ENCODE peak calls at places on chromosomes 5 and 9, in five cellular contexts. B, G, Y, I and Z are unnamed samples.

GRCh38 chr5:611731-612486 is at the start of gene CEP72:
- DNase-seq in B (peak; percentile 96), G (peak; percentile 99), Y (peak; percentile 82), I (peak; percentile 95), Z (peak; percentile 88)

GRCh38 chr9:136222166-136222895 is 17.4 kb upstream of the LHX3 start:
- DNase-seq in B (no peak), G (peak; percentile 59), Y (no peak), I (no peak), Z (no peak)

GRCh38 chr9:27395484-27395921 is 98.6 kb upstream of the EQTN start:
- DNase-seq in B (no peak), G (no peak), Y (no peak), I (no peak), Z (no peak)

GRCh38 chr9:126902160-126902559 is 12.4 kb upstream of the RALGPS1 start:
- DNase-seq in B (no peak), G (no peak), Y (no peak), I (no peak), Z (no peak)

GRCh38 chr5:139390639-139391569 is 1.2 kb upstream of the MZB1 start:
- DNase-seq in B (no peak), G (no peak), Y (no peak), I (no peak), Z (no peak)

GRCh38 chr5:132003170-132003744 is 8.2 kb downstream of the ACSL6 start:
- DNase-seq in B (peak; percentile 32), G (no peak), Y (no peak), I (no peak), Z (no peak)

GRCh38 chr5:92179651-92180050 is 796.5 kb upstream of the ARRDC3 start:
- DNase-seq in B (no peak), G (no peak), Y (no peak), I (no peak), Z (no peak)

GRCh38 chr5:113212244-113212920 is 222.4 kb downstream of the TSSK1B start:
- DNase-seq in B (no peak), G (no peak), Y (no peak), I (no peak), Z (no peak)

GRCh38 chr9:129880654-129881546 is 45.6 kb downstream of the USP20 start:
- DNase-seq in B (no peak), G (no peak), Y (no peak), I (no peak), Z (no peak)

GRCh38 chr9:14326264-14326826 is 12.4 kb upstream of the NFIB start:
- DNase-seq in B (no peak), G (no peak), Y (no peak), I (no peak), Z (no peak)

GRCh38 chr5:179287631-179288030 is 57.6 kb downstream of the ADAMTS2 start:
- DNase-seq in B (no peak), G (peak; percentile 69), Y (no peak), I (no peak), Z (no peak)

GRCh38 chr5:154038241-154038603 is 488 bp downstream of the FAM114A2 start:
- DNase-seq in B (peak; percentile 25), G (no peak), Y (no peak), I (no peak), Z (no peak)

GRCh38 chr5:45512521-45512920 is 183.7 kb downstream of the HCN1 start:
- DNase-seq in B (no peak), G (no peak), Y (no peak), I (no peak), Z (no peak)

GRCh38 chr9:122371851-122372250 is 1.0 kb downstream of the PTGS1 start:
- DNase-seq in B (no peak), G (no peak), Y (no peak), I (no peak), Z (no peak)

GRCh38 chr5:9903806-9904205 is 273.7 kb upstream of the TAS2R1 start:
- DNase-seq in B (no peak), G (no peak), Y (no peak), I (no peak), Z (no peak)

GRCh38 chr9:96565684-96566360 is 53.8 kb downstream of the CDC14B start:
- DNase-seq in B (no peak), G (no peak), Y (no peak), I (no peak), Z (no peak)

GRCh38 chr5:79736528-79737514 is 47.2 kb downstream of the CMYA5 start:
- DNase-seq in B (no peak), G (no peak), Y (no peak), I (no peak), Z (no peak)

GRCh38 chr5:112475747-112476435 is 56.8 kb upstream of the EPB41L4A start:
- DNase-seq in B (no peak), G (no peak), Y (no peak), I (no peak), Z (no peak)

GRCh38 chr5:130710596-130710995 is 454.5 kb downstream of the HINT1 start:
- DNase-seq in B (no peak), G (no peak), Y (peak; percentile 8), I (no peak), Z (peak; percentile 22)

GRCh38 chr9:137262909-137263285 is 7.8 kb downstream of the NELFB start:
- DNase-seq in B (no peak), G (no peak), Y (no peak), I (no peak), Z (no peak)

GRCh38 chr9:13791816-13792215 is 512.3 kb upstream of the MPDZ start:
- DNase-seq in B (no peak), G (no peak), Y (no peak), I (no peak), Z (no peak)